ENCODE peak calls at places on chromosomes 2 and 18, in four cellular contexts. U is HepG2, I is A549, P is K562. G is an unnamed sample.

GRCh38 chr18:3468833-3469232 is 18.9 kb downstream of the TGIF1 start:
- DNase-seq in U (no peak), I (peak), P (peak), G (no peak)

GRCh38 chr2:223366566-223366965 is 235.6 kb downstream of the SCG2 start:
- DNase-seq in U (no peak), I (no peak), P (no peak), G (no peak)

GRCh38 chr18:59646228-59646945 is 50.8 kb downstream of the CCBE1 start:
- DNase-seq in U (no peak), I (no peak), P (no peak), G (no peak)

GRCh38 chr2:213149332-213149875 is 2.0 kb downstream of the IKZF2 start:
- DNase-seq in U (no peak), I (no peak), P (no peak), G (no peak)

GRCh38 chr2:232794981-232795380 is 18.6 kb upstream of the KCNJ13 start:
- DNase-seq in U (no peak), I (no peak), P (no peak), G (no peak)

GRCh38 chr2:71538241-71538640 is 84.9 kb downstream of the DYSF start:
- DNase-seq in U (no peak), I (no peak), P (no peak), G (no peak)

GRCh38 chr2:144950874-144951560 is 431.1 kb upstream of the ZEB2 start:
- DNase-seq in U (no peak), I (peak), P (no peak), G (no peak)

GRCh38 chr2:238174701-238175100 is 15.9 kb downstream of the ERFE start:
- DNase-seq in U (no peak), I (no peak), P (no peak), G (no peak)

GRCh38 chr18:57209697-57210096 is 62.8 kb downstream of the BOD1L2 start:
- DNase-seq in U (no peak), I (no peak), P (no peak), G (no peak)

GRCh38 chr2:230218411-230218810 is 1.4 kb downstream of the SP110 start:
- DNase-seq in U (no peak), I (no peak), P (no peak), G (no peak)

GRCh38 chr2:47272031-47272864 is 117.1 kb upstream of the STPG4 start:
- DNase-seq in U (no peak), I (peak), P (peak), G (peak)

GRCh38 chr2:185128331-185128730 is 530.0 kb downstream of the ZNF804A start:
- DNase-seq in U (no peak), I (no peak), P (no peak), G (no peak)

GRCh38 chr2:202411097-202411496 is 35.0 kb downstream of the BMPR2 start:
- DNase-seq in U (no peak), I (no peak), P (no peak), G (no peak)

GRCh38 chr18:35782926-35783325 is 189.6 kb upstream of the RMP24 start:
- DNase-seq in U (no peak), I (no peak), P (no peak), G (no peak)

GRCh38 chr18:27185025-27185763 is at the start of gene CHST9:
- DNase-seq in U (no peak), I (no peak), P (no peak), G (no peak)

GRCh38 chr2:133660511-133660910 is 92.2 kb upstream of the NCKAP5 start:
- DNase-seq in U (no peak), I (no peak), P (no peak), G (no peak)

DNA sequence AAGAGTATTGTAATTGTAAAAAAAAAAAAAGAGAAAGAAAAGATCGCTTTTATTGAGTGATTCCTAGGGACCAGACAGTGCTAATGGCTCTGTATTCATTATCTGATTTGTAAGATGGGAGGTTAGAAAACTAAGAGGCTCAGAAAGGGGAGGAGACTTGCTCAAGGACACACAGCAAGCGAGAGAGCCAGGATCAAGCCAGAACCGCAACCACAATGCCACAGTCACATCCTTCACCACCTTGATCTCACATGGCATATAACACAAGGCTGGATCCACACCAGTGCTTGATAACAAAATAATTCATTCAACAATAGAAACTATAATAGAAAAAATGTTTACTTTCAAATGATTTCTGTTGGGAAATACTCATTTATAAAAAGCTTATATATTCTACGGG is 37.5 kb downstream of the TFCP2L1 start:
- DNase-seq in U (no peak), I (no peak), P (no peak), G (no peak)
- TF ChIP-seq PHF8 in U (no peak), I (no peak), P (no peak), G (no peak)

DNA sequence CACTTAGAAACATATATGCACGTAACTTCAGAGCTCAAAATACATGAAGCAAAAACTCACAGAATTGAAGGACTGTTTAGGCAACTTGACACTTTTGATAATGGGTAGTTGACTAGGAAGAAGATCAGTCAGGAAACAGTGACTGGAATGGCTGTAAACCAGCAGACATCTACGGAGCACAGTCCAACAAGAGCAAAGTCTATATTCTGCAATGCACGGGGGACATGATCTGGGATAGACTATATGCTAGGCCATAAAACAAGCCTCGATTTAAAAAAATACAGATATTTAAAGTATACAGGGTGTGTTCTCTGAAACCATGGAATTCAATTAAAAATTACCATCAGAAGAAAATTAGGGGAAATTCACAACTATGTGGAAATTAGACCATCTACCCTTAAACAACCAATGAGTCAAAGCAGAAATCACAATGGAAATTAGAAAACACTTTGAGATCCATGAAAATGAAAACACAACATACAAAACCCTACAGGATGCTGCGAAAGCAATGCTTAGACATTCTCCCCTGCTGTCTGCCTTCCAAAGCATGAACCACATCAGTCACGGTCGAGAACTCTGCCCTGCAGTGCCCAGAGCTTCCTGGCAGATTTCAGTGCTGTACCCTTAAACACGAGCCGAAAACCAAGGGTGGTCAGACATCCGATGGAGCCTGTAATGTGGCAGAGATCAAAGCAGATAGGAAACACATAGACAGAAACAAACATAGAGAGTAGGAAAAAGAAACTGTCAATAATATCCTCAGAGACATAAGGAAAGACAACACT is 651.9 kb upstream of the HS6ST1 start:
- DNase-seq in U (no peak), I (no peak), P (no peak), G (no peak)
- TF ChIP-seq PHF8 in U (no peak), I (no peak), P (no peak), G (no peak)

GRCh38 chr2:39139511-39140237 is 18.8 kb upstream of the SOS1 start:
- DNase-seq in U (no peak), I (no peak), P (no peak), G (no peak)
- TF ChIP-seq PHF8 in U (no peak), I (no peak), P (no peak), G (no peak)

DNA sequence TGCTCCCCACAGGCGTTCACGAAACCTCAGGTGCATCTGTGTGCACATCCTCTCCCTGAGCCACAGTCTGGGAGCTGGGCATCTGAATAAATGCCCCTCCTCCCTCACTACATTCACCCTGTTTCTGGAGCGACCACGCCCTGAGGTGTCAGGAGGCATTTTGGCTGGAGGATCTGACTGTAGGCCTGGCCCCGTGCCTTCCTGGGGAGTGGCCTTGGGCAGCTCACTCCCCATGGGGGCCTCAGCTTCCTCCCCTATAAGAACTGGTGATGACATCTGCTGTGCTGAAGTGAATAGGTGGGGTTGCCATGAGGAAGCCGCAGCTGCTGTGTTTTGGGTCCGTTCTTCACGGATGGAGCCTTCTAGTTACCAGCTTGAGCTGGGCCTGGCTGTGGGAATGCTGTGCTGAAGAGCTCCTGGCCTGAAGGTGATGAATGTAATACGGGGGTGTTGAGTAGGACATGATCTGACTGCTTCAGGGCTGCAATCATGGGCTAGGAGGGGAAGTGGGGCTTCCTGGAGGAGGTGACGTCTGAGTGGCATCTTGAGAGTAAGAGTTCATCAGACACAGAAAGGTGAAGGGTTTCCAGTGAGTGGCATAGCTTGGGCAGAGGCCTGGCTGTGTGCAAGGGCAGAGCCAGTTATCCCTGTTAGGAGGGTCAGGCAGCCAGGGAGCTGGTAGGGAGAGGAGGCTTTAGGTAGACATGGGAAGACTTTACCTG is 58.2 kb downstream of the GLI2 start:
- DNase-seq in U (no peak), I (no peak), P (no peak), G (no peak)
- TF ChIP-seq PHF8 in U (no peak), I (no peak), P (no peak), G (no peak)

GRCh38 chr2:180695570-180695969 is 284.8 kb upstream of the UBE2E3 start:
- DNase-seq in U (no peak), I (no peak), P (no peak), G (no peak)

GRCh38 chr2:180690611-180691010 is 289.8 kb upstream of the UBE2E3 start:
- DNase-seq in U (no peak), I (no peak), P (no peak), G (no peak)

GRCh38 chr2:180694445-180695421 is 285.7 kb upstream of the UBE2E3 start:
- DNase-seq in U (no peak), I (no peak), P (no peak), G (no peak)

GRCh38 chr2:180696005-180696404 is 284.4 kb upstream of the UBE2E3 start:
- DNase-seq in U (no peak), I (no peak), P (no peak), G (no peak)

DNA sequence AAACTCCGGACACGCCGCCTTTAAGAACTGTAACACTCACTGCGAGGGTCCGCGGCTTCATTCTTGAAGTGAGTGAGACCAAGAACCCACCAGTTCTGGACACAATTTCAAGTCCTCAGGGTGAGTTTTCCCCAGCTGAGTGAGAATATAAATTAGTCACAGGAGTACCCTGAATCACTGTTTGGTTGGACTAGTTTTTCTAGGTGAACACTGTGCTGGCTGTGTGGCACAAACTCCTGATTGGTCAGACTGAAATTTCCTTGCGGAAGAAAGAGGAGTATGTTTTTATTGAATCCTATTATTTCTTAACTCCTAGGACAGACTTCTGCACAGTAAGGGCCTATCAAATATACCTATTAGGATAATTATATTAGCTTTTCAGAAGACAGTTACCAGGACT is 288.1 kb upstream of the UBE2E3 start:
- DNase-seq in U (no peak), I (no peak), P (no peak), G (no peak)
- TF ChIP-seq PHF8 in U (no peak), I (no peak), P (no peak), G (no peak)

GRCh38 chr18:67281746-67282145 is 234.8 kb downstream of the DSEL start:
- DNase-seq in U (no peak), I (no peak), P (no peak), G (no peak)

GRCh38 chr18:67285583-67285982 is 230.9 kb downstream of the DSEL start:
- DNase-seq in U (no peak), I (no peak), P (no peak), G (no peak)

GRCh38 chr18:67278984-67279383 is 237.5 kb downstream of the DSEL start:
- DNase-seq in U (no peak), I (no peak), P (no peak), G (no peak)

GRCh38 chr18:67280843-67281242 is 235.7 kb downstream of the DSEL start:
- DNase-seq in U (no peak), I (no peak), P (no peak), G (no peak)

GRCh38 chr18:67282796-67283195 is 233.7 kb downstream of the DSEL start:
- DNase-seq in U (no peak), I (no peak), P (no peak), G (no peak)
- TF ChIP-seq PHF8 in U (no peak), I (no peak), P (no peak), G (no peak)

DNA sequence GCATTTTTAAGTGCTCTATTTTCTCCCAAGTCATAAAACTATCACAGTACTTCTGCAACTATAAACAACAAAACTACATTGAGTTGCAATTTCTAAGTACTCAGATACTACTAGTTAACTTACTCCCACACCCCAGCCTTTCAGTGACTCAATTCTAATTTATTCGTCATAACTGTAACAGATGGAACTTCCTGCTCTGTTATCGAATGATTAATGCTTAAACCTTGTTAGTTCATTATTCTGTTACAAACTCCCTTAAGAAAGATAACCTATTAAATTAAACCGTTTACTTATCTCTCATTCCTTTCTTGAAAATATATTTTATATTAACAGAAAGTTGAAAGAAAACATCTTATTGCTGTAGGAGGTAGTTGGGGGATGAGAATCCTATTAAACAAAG is 17.0 kb downstream of the TNFAIP6 start:
- DNase-seq in U (no peak), I (peak), P (peak), G (no peak)
- TF ChIP-seq PHF8 in U (no peak), I (no peak), P (no peak), G (no peak)

DNA sequence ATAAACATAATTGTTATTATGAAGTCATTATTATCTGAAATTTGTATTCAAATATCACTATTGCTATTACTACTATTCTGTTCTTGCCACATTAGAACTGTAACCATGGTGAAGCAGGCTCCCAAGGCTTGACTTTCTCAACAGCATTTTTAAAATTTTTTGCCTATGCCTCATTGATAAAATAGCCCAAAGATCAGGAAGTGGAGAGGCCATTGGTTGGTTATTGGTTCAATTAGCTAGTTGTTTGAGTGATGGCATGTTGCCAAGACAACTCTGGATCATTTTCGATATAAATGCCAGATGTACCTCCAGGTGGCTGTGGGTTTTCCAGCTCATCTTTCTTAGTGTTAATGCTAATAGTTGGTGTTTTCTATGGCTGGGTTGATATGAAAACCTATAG is 513.5 kb downstream of the TRIB2 start:
- DNase-seq in U (no peak), I (no peak), P (no peak), G (no peak)
- TF ChIP-seq PHF8 in U (no peak), I (no peak), P (no peak), G (no peak)

GRCh38 chr2:58140508-58141072 is 94.0 kb downstream of the VRK2 start:
- DNase-seq in U (no peak), I (no peak), P (no peak), G (no peak)
- TF ChIP-seq PHF8 in U (no peak), I (no peak), P (no peak), G (no peak)

G was measured in H1.